ENCODE peak calls at places on chromosomes 16 and 17, in seven cellular contexts. X is DND-41; L is hepatic stellate cell; H is CD8-positive, alpha-beta memory T cell; J is myocyte; U is stimulated activated CD8-positive, alpha-beta memory T cell treated with anti-CD3 and anti-CD28 coated beads, Interleukin-2, amount 100 ng/mL, for 48 hours; G is activated naive CD8-positive, alpha-beta T cell treated with anti-CD3 and anti-CD28 coated beads, Interleukin-2, amount 50 U/mL, for 16 hours. A is an unnamed sample.

GRCh38 chr17:36673637-36674277 is 72.4 kb downstream of the MRM1 start:
- DNase-seq in X (peak), G (no peak), U (no peak), J (no peak), H (no peak), L (no peak), A (no peak)

GRCh38 chr17:73902416-73903181 is 258.4 kb upstream of the SDK2 start:
- DNase-seq in H (no peak), X (no peak), L (no peak), U (no peak), J (no peak), G (no peak), A (no peak)

GRCh38 chr17:52297230-52298010 is 138.9 kb upstream of the CA10 start:
- DNase-seq in H (no peak), G (no peak), J (no peak), L (no peak), U (no peak), X (no peak), A (no peak)

GRCh38 chr17:69144621-69145255 is 3.0 kb upstream of the ABCA6 start:
- DNase-seq in J (no peak), U (no peak), L (no peak), H (no peak), G (no peak), X (no peak), A (no peak)

GRCh38 chr16:11637320-11637719 is 30.9 kb upstream of the SNN start:
- DNase-seq in J (no peak), L (no peak), G (no peak), X (no peak), U (no peak), H (no peak), A (no peak)

GRCh38 chr16:15690296-15690695 is 40.3 kb downstream of the NDE1 start:
- DNase-seq in G (no peak), L (peak), X (no peak), J (no peak), U (no peak), H (no peak), A (no peak)

GRCh38 chr16:2455081-2455845 is 4.6 kb upstream of the TEDC2 start:
- DNase-seq in H (no peak), G (no peak), L (no peak), U (no peak), J (no peak), X (no peak), A (no peak)

GRCh38 chr17:47704116-47704515 is 10.2 kb downstream of the TBKBP1 start:
- DNase-seq in X (no peak), J (no peak), G (no peak), U (no peak), H (no peak), L (no peak), A (no peak)

GRCh38 chr16:81627024-81627423 is 152.1 kb upstream of the PLCG2 start:
- DNase-seq in L (no peak), G (no peak), X (no peak), U (no peak), H (no peak), J (no peak), A (no peak)

GRCh38 chr17:62653002-62653830 is 25.7 kb downstream of the MRC2 start:
- DNase-seq in G (peak), U (peak), J (peak), X (peak), L (peak), H (peak), A (peak)

GRCh38 chr17:42142371-42142896 is 12.4 kb downstream of the RAB5C start:
- DNase-seq in L (peak), H (no peak), J (peak), U (no peak), G (no peak), X (no peak), A (no peak)

GRCh38 chr16:3158014-3158497 is 23.2 kb downstream of the ZNF213 start:
- DNase-seq in X (no peak), L (peak), J (no peak), U (no peak), G (no peak), H (no peak), A (peak)

GRCh38 chr17:68060336-68060735 is 24.8 kb downstream of the KPNA2 start:
- DNase-seq in L (no peak), G (no peak), J (no peak), X (no peak), H (no peak), U (no peak), A (no peak)

GRCh38 chr17:75636381-75637142 is 3.3 kb downstream of the SMIM5 start:
- DNase-seq in U (no peak), G (no peak), X (no peak), H (no peak), L (no peak), J (peak), A (no peak)

GRCh38 chr16:31134091-31134571 is 1.4 kb downstream of the PRSS8 start:
- DNase-seq in G (no peak), L (peak), J (no peak), X (no peak), U (no peak), H (no peak), A (no peak)

GRCh38 chr16:50298075-50298460 is 31.7 kb downstream of the ADCY7 start:
- DNase-seq in H (no peak), J (no peak), U (no peak), L (no peak), G (no peak), X (no peak), A (no peak)

GRCh38 chr16:53502331-53503269 is at the start of gene AKTIP:
- DNase-seq in L (no peak), J (peak), X (peak), G (peak), H (peak), U (peak), A (peak)

GRCh38 chr17:67386965-67387551 is 10.0 kb downstream of the PITPNC1 start:
- DNase-seq in U (peak), H (peak), J (peak), G (peak), L (peak), X (peak), A (peak)

GRCh38 chr16:1688807-1689560 is 10.9 kb downstream of the JPT2 start:
- DNase-seq in L (no peak), G (no peak), H (no peak), U (no peak), J (no peak), X (no peak), A (no peak)

GRCh38 chr17:83132251-83133081 is 53.1 kb downstream of the METRNL start:
- DNase-seq in H (no peak), U (no peak), G (no peak), L (no peak), J (no peak), X (no peak), A (no peak)

GRCh38 chr16:14051110-14051729 is 19.9 kb upstream of the MRTFB start:
- DNase-seq in G (no peak), L (no peak), U (no peak), X (no peak), H (no peak), J (no peak), A (no peak)

GRCh38 chr16:89363621-89364393 is 126.6 kb downstream of the ANKRD11 start:
- DNase-seq in G (no peak), H (peak), J (no peak), U (peak), X (peak), L (peak), A (peak)

GRCh38 chr16:67537636-67538591 is 9.3 kb downstream of the RIPOR1 start:
- DNase-seq in J (no peak), G (no peak), L (peak), X (peak), U (no peak), H (peak), A (peak)

GRCh38 chr17:63680700-63681099 is 19.2 kb downstream of the LIMD2 start:
- DNase-seq in U (no peak), H (no peak), X (no peak), L (no peak), J (no peak), G (no peak), A (no peak)

GRCh38 chr17:78889525-78889924 is 13.5 kb downstream of the CEP295NL start:
- DNase-seq in J (peak), G (no peak), U (no peak), L (no peak), X (no peak), H (no peak), A (no peak)

GRCh38 chr17:57400648-57401047 is 144.3 kb downstream of the MSI2 start:
- DNase-seq in H (no peak), L (no peak), X (no peak), U (no peak), G (no peak), J (no peak), A (no peak)

GRCh38 chr17:49104511-49105074 is 28.0 kb upstream of the B4GALNT2 start:
- DNase-seq in J (peak), U (no peak), G (no peak), X (no peak), H (no peak), L (peak), A (no peak)

GRCh38 chr17:8822401-8823035 is 23.4 kb upstream of the MFSD6L start:
- DNase-seq in L (no peak), X (no peak), U (no peak), G (no peak), J (no peak), H (no peak), A (no peak)

GRCh38 chr16:8944113-8944765 is 19.5 kb downstream of the USP7 start:
- DNase-seq in L (no peak), U (no peak), H (no peak), G (no peak), J (peak), X (no peak), A (no peak)

A was measured in endothelial cell of umbilical vein.